ENCODE peak calls at places on chromosomes 16 and 17, in six cellular contexts. N is keratinocyte, S is sigmoid colon, V is astrocyte, A is cardiac muscle cell, Q is K562. J is an unnamed sample. For H3K9me3, the result is how much of the 10 kb centered on the place peaks cover.

GRCh38 chr17:43024407-43025289 is at the start of gene RND2:
- DNase-seq in V (peak), S (peak), A (peak), Q (peak), N (peak), J (peak)

GRCh38 chr16:50208460-50208931 is 55.4 kb downstream of the TENT4B start:
- DNase-seq in Q (no peak), A (no peak), N (no peak), V (peak), S (no peak), J (no peak)

GRCh38 chr16:70777973-70778406 is 23.0 kb downstream of the VAC14 start:
- DNase-seq in A (no peak), V (no peak), Q (no peak), S (no peak), N (no peak), J (no peak)

GRCh38 chr17:17057057-17057551 is 14.8 kb downstream of the MPRIP start:
- DNase-seq in V (no peak), N (no peak), A (no peak), S (peak), Q (no peak), J (no peak)

GRCh38 chr16:85522842-85523601 is 90.1 kb upstream of the GSE1 start:
- DNase-seq in A (peak), S (peak), N (no peak), Q (no peak), V (peak), J (peak)

GRCh38 chr17:74190807-74191206 is 12.7 kb upstream of the RPL38 start:
- DNase-seq in N (no peak), A (peak), Q (no peak), S (no peak), V (no peak), J (no peak)

GRCh38 chr17:74198694-74199093 is 4.8 kb upstream of the RPL38 start:
- DNase-seq in S (no peak), V (no peak), A (no peak), N (no peak), Q (no peak), J (no peak)

GRCh38 chr17:38893612-38894011 is 23.8 kb downstream of the LASP1 start:
- DNase-seq in A (peak), V (peak), Q (peak), N (no peak), S (no peak), J (peak)

GRCh38 chr17:79980246-79981043 is 55.2 kb downstream of the TBC1D16 start:
- DNase-seq in A (no peak), N (no peak), V (no peak), Q (no peak), S (peak), J (peak)

GRCh38 chr16:54459509-54460235 is 173.1 kb upstream of the IRX3 start:
- DNase-seq in N (no peak), Q (no peak), V (peak), A (no peak), S (no peak), J (no peak)

GRCh38 chr17:73474370-73474988 is 162.7 kb upstream of the CDC42EP4 start:
- DNase-seq in N (peak), S (peak), Q (peak), A (peak), V (peak), J (no peak)

GRCh38 chr17:22484826-22485225 is 792.5 kb downstream of the KCNJ18 start:
- DNase-seq in N (no peak), A (no peak), Q (no peak), S (no peak), V (no peak), J (no peak)
- H3K9me3 ChIP-seq in N (under half), A (under half), Q (under half), S (under half), V (under half), J (under half)

GRCh38 chr17:26807024-26807423 is 486.9 kb upstream of the WSB1 start:
- DNase-seq in Q (no peak), N (no peak), A (no peak), V (no peak), S (no peak), J (no peak)

DNA sequence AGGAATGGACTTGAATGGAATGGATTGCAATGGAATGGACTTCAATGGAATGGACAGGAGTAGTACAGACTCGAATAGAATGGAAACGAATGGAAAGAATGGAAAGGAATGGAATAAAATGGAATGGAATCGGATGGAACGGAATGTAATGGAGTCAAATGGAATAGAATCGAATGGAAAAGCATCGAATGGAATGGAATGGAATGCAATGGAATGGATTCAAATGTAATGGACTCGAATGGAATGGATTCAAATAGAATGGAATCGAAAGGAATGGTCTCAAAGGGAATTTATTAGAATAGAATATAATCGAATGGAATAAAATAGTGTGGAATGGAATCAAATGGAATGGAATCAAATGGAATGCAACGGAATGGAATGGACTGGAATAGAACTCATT is 484.9 kb upstream of the WSB1 start:
- DNase-seq in N (peak), S (no peak), Q (no peak), A (no peak), V (peak), J (no peak)
- H3K9me3 ChIP-seq in N (under half), S (under half), Q (under half), A (under half), V (under half), J (under half)

GRCh38 chr16:3304370-3304769 is 860 bp downstream of the TIGD7 start:
- DNase-seq in S (no peak), N (no peak), V (peak), A (peak), Q (no peak), J (no peak)

GRCh38 chr16:3311496-3311895 is 6.2 kb downstream of the ZNF75A start:
- DNase-seq in A (no peak), Q (no peak), S (no peak), N (no peak), V (no peak), J (no peak)

GRCh38 chr16:3305109-3306068 is at the start of the genes TIGD7 and ZNF75A:
- DNase-seq in A (peak), Q (peak), S (peak), N (peak), V (peak), J (peak)

DNA sequence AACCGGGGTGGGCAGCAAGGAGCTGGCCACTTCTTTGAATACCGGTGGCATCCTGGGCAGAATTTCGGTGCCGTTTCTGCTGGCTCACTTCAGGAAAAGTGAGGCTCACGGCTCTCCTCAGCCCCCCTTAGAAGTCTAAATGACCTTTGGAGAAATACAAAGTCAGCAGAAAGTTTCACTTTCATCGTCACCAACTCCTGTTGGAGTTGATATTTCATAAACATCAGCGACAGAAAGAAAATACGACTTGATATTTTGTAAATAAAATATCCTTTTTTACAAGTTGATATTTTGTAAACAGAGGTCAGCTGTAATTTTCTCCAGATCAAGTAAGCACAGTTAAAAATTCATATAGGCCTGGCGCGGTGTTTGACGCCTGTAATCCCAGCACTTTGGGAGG is 781 bp downstream of the ZNF75A start:
- DNase-seq in S (no peak), Q (no peak), A (no peak), N (no peak), V (no peak), J (no peak)
- H3K9me3 ChIP-seq in S (under half), Q (under half), A (under half), N (under half), V (under half), J (under half)

GRCh38 chr17:26818736-26819135 is 475.2 kb upstream of the WSB1 start:
- DNase-seq in S (no peak), V (peak), A (peak), N (no peak), Q (no peak), J (no peak)
- H3K9me3 ChIP-seq in S (under half), V (half or more), A (under half), N (under half), Q (under half), J (under half)

GRCh38 chr16:27414803-27415431 is 12.9 kb downstream of the IL21R start:
- DNase-seq in V (no peak), A (no peak), N (no peak), S (no peak), Q (no peak), J (no peak)
- H3K9me3 ChIP-seq in V (under half), A (under half), N (under half), S (under half), Q (under half), J (under half)

GRCh38 chr16:66587881-66588600 is 8.8 kb downstream of the CMTM2 start:
- DNase-seq in Q (no peak), A (no peak), N (no peak), V (no peak), S (no peak), J (no peak)

GRCh38 chr16:66588981-66589713 is 9.9 kb downstream of the CMTM2 start:
- DNase-seq in V (no peak), Q (peak), A (peak), N (no peak), S (peak), J (peak)

GRCh38 chr16:66592241-66592640 is 12.3 kb upstream of the CMTM3 start:
- DNase-seq in Q (no peak), V (no peak), S (no peak), N (no peak), A (no peak), J (no peak)

GRCh38 chr16:66591018-66591417 is 11.8 kb downstream of the CMTM2 start:
- DNase-seq in V (no peak), N (no peak), Q (no peak), S (no peak), A (no peak), J (no peak)

DNA sequence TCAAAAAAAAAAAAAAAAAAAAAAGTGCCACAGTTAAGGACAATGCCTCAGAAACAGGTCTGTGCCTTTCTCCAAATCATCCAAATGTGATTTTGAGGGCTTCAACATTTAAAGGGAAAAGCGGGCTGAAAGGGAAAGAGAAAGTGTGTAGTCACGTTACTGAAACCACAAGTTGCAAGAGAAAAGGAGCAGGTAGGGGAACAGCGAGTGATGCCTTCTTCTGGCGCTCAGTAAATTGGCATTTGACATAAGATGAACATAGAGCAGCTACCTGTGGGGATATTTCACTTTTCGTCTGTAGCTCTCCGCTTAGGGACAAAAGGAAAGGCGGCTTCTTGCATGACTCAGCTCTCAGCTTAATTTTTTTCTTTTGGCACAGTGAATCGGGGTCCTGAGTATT is 11.1 kb downstream of the CMTM2 start:
- DNase-seq in Q (no peak), A (no peak), V (no peak), S (no peak), N (no peak), J (no peak)
- H3K9me3 ChIP-seq in Q (under half), A (under half), V (under half), S (under half), N (under half), J (under half)

DNA sequence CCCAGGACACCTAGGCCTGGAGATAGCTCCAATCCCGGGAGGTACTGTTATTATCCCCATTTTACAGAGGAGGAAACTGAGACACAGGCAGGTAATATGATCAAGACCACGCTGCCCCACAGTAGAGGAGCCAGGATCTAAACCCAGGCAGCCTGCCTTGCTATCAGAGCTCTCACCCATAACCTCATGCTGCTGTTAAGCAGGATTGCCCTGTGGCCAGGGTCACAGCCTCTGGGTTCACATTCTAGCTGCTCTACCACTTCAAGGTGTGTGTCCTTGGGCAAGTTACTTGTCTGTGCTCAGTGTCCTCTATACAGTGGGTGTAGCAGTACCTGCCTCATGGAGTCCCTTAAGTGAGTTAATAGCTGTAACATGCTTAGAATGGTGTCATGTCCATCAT is 1015.3 kb downstream of the KCNJ18 start:
- DNase-seq in N (no peak), V (no peak), S (no peak), A (no peak), Q (no peak), J (no peak)
- H3K9me3 ChIP-seq in N (under half), V (under half), S (under half), A (under half), Q (under half), J (under half)

GRCh38 chr17:54466875-54467274 is 433.8 kb upstream of the TOM1L1 start:
- DNase-seq in Q (no peak), A (no peak), N (no peak), V (no peak), S (no peak), J (no peak)
- H3K9me3 ChIP-seq in Q (under half), A (under half), N (under half), V (under half), S (under half), J (under half)